ENCODE peak calls at places on chromosomes 3 and 15, in five cellular contexts. I is left ventricle myocardium inferior, E is left lung, P is colonic mucosa, L is cardiac muscle cell. T is an unnamed sample. For H3K36me3, the result is how much of the 10 kb centered on the place peaks cover.

GRCh38 chr3:46863261-46863782 is at the start of gene MYL3:
- DNase-seq in I (peak), E (no peak), P (no peak), L (peak), T (no peak)

GRCh38 chr15:62591842-62592838 is 427.1 kb upstream of the C2CD4B start:
- DNase-seq in I (no peak), E (no peak), P (no peak), L (no peak), T (no peak)

GRCh38 chr3:51678685-51679084 is 7.6 kb downstream of the TEX264 start:
- DNase-seq in I (peak), E (no peak), P (no peak), L (no peak), T (no peak)

GRCh38 chr3:112984485-112984884 is 6.3 kb upstream of the GTPBP8 start:
- DNase-seq in I (no peak), E (no peak), P (no peak), L (peak), T (no peak)

GRCh38 chr3:48634661-48635221 is 520 bp downstream of the SLC26A6 start:
- DNase-seq in I (peak), E (peak), P (peak), L (peak), T (peak)

GRCh38 chr3:137582484-137582883 is 181.6 kb upstream of the SOX14 start:
- DNase-seq in I (no peak), E (no peak), P (no peak), L (no peak), T (no peak)

GRCh38 chr3:10119376-10119775 is 3.9 kb downstream of the BRK1 start:
- DNase-seq in I (no peak), E (no peak), P (no peak), L (no peak), T (no peak)

GRCh38 chr15:79849789-79850188 is 47.0 kb downstream of the MTHFS start:
- DNase-seq in I (no peak), E (no peak), P (peak), L (peak), T (no peak)

GRCh38 chr3:1037631-1038030 is 55.2 kb upstream of the CNTN6 start:
- DNase-seq in I (no peak), E (no peak), P (no peak), L (no peak), T (no peak)

GRCh38 chr3:14509796-14510100 is 30.4 kb downstream of the GRIP2 start:
- DNase-seq in I (no peak), E (no peak), P (no peak), L (no peak), T (no peak)

GRCh38 chr15:100192092-100192695 is 149.6 kb downstream of the ADAMTS17 start:
- DNase-seq in I (no peak), E (no peak), P (no peak), L (no peak), T (no peak)

GRCh38 chr3:53708001-53708621 is 138.1 kb downstream of the CHDH start:
- DNase-seq in I (no peak), E (peak), P (no peak), L (peak), T (no peak)

GRCh38 chr3:48301814-48302194 is 31.7 kb downstream of the SPINK8 start:
- DNase-seq in I (no peak), E (peak), P (peak), L (no peak), T (peak)

GRCh38 chr3:114333180-114333922 is 39.5 kb downstream of the TIGIT start:
- DNase-seq in I (no peak), E (no peak), P (no peak), L (no peak), T (no peak)

GRCh38 chr3:127038476-127038875 is 55.6 kb downstream of the PLXNA1 start:
- DNase-seq in I (no peak), E (peak), P (no peak), L (no peak), T (no peak)

GRCh38 chr15:88324241-88325065 is 67.9 kb upstream of the NTRK3 start:
- DNase-seq in I (no peak), E (no peak), P (no peak), L (no peak), T (no peak)

GRCh38 chr3:117868766-117869165 is 1159.2 kb downstream of the TUSC7 start:
- DNase-seq in I (no peak), E (no peak), P (no peak), L (no peak), T (no peak)

GRCh38 chr15:74253276-74253921 is 17.3 kb downstream of the CCDC33 start:
- DNase-seq in I (no peak), E (no peak), P (no peak), L (no peak), T (no peak)

GRCh38 chr3:105806361-105806760 is 62.5 kb downstream of the CBLB start:
- DNase-seq in I (no peak), E (no peak), P (no peak), L (no peak), T (no peak)

GRCh38 chr15:54820811-54821210 is 375.9 kb downstream of the RSL24D1 start:
- DNase-seq in I (no peak), E (no peak), P (no peak), L (no peak), T (no peak)

GRCh38 chr3:188403404-188403803 is 249.4 kb downstream of the LPP start:
- DNase-seq in I (no peak), E (no peak), P (no peak), L (no peak), T (no peak)

GRCh38 chr3:14570089-14570488 is 29.9 kb upstream of the GRIP2 start:
- DNase-seq in I (no peak), E (no peak), P (no peak), L (no peak), T (no peak)

GRCh38 chr3:159848348-159849118 is 140.1 kb upstream of the IL12A start:
- DNase-seq in I (peak), E (no peak), P (no peak), L (no peak), T (no peak)

GRCh38 chr3:12135029-12135634 is 23.6 kb downstream of the TIMP4 start:
- DNase-seq in I (peak), E (peak), P (peak), L (peak), T (peak)

GRCh38 chr3:161415506-161416231 is 44.4 kb upstream of the SPTSSB start:
- DNase-seq in I (no peak), E (no peak), P (no peak), L (no peak), T (peak)

GRCh38 chr3:161419555-161420333 is 48.4 kb upstream of the SPTSSB start:
- DNase-seq in I (no peak), E (no peak), P (no peak), L (no peak), T (no peak)

GRCh38 chr3:161423911-161424522 is 52.7 kb upstream of the SPTSSB start:
- DNase-seq in I (no peak), E (no peak), P (no peak), L (peak), T (no peak)

GRCh38 chr3:161422171-161422693 is 50.9 kb upstream of the SPTSSB start:
- DNase-seq in I (no peak), E (no peak), P (no peak), L (no peak), T (no peak)

DNA sequence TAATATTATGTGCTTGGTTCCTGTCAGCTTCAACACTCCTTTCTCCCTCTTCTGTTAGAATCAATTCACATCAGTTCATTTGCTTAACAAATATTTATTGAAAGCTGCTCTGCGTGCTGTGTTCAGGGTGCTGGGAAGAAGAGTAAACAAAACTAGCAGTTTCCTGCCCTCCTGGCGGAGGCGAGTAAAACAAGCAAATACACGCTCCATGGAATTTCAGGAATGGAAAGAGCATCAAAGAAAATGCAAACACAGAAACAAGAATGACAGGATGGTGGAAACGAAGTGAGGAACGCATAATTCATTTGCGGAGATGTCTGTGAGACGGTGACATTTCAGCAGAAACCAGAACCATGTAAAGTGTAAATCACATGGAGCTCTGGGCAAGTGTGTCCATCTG is 49.4 kb upstream of the SPTSSB start:
- DNase-seq in I (no peak), E (no peak), P (no peak), L (no peak), T (no peak)
- TF ChIP-seq CTCF in I (no peak), E (no peak), P (no peak), L (no peak), T (peak)

GRCh38 chr15:45378913-45379262 is 544 bp upstream of the GATM start:
- DNase-seq in I (no peak), E (no peak), P (no peak), L (peak), T (peak)
- H3K4me3 ChIP-seq in I (peak), E (no peak), P (peak), L (peak), T (peak)

GRCh38 chr3:169780738-169781137 is 7.5 kb downstream of the MYNN start:
- DNase-seq in I (no peak), E (no peak), P (no peak), L (no peak), T (no peak)

GRCh38 chr3:169781209-169781855 is 8.1 kb downstream of the MYNN start:
- DNase-seq in I (no peak), E (no peak), P (no peak), L (no peak), T (no peak)

GRCh38 chr3:169772951-169773816 is at the start of gene MYNN:
- DNase-seq in I (peak), E (peak), P (peak), L (peak), T (peak)

GRCh38 chr3:169774186-169774585 is 990 bp downstream of the MYNN start:
- DNase-seq in I (no peak), E (no peak), P (no peak), L (no peak), T (no peak)

DNA sequence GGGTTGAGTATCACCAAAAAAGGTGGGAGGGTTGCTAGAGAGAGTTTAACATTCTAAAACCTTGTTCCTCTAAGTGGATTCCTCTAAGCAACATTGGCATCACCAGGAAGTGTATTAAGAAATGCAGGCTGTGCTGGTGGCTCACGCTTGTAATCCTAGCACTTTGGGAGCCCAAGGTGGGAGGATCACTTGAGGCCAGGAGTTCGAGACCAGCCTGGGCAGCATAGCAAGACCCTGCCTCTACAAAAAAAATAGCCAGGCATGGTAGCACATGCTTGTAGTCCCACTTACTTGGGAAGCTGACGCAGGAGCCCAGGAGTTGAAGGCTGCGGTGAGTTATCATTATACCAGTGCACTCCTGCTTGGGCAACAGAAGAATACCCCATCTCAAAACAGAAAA is 4.6 kb downstream of the MYNN start:
- DNase-seq in I (no peak), E (no peak), P (no peak), L (no peak), T (no peak)
- H3K36me3 ChIP-seq in I (half or more), E (half or more), P (under half), L (half or more), T (under half)

GRCh38 chr3:135248217-135248616 is 453.2 kb downstream of the EPHB1 start:
- DNase-seq in I (no peak), E (no peak), P (no peak), L (no peak), T (no peak)

GRCh38 chr3:135240426-135240825 is 445.4 kb downstream of the EPHB1 start:
- DNase-seq in I (no peak), E (no peak), P (no peak), L (peak), T (no peak)

GRCh38 chr3:135242285-135242684 is 447.2 kb downstream of the EPHB1 start:
- DNase-seq in I (no peak), E (no peak), P (no peak), L (no peak), T (no peak)

GRCh38 chr3:135249186-135249585 is 454.1 kb downstream of the EPHB1 start:
- DNase-seq in I (no peak), E (no peak), P (no peak), L (no peak), T (no peak)

DNA sequence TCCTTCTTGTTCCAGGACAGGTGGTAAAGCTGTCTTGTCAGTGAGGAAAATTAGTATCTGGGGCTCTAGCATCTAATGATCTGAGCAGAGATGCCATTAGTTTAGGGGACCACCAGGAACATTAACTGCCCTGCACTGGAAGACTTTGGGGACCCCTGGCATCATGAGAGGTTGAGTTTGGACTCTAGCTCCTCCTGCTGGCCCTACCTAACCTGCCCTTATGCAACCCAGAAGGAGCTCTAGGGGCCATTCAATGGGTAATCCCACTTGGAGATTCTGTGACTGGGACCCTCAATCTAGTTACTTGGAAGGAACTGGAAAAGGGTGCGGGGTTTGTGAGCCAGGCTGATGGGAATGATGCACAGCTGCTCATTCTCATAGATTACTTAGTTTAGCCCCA is 451.0 kb downstream of the EPHB1 start:
- DNase-seq in I (no peak), E (no peak), P (no peak), L (no peak), T (no peak)
- TF ChIP-seq CTCF in I (peak), E (no peak), P (no peak), L (no peak), T (no peak)

GRCh38 chr3:186362988-186363387 is 954 bp upstream of the DGKG start:
- DNase-seq in I (no peak), E (no peak), P (no peak), L (no peak), T (no peak)

GRCh38 chr3:186361246-186361611 is 805 bp downstream of the DGKG start:
- DNase-seq in I (no peak), E (no peak), P (no peak), L (no peak), T (no peak)

GRCh38 chr3:186360779-186361178 is 1.3 kb downstream of the DGKG start:
- DNase-seq in I (peak), E (no peak), P (no peak), L (peak), T (no peak)

GRCh38 chr3:186361612-186362408 is at the start of gene DGKG:
- DNase-seq in I (peak), E (peak), P (peak), L (peak), T (peak)

GRCh38 chr3:186362409-186362757 is 349 bp upstream of the DGKG start:
- DNase-seq in I (no peak), E (no peak), P (no peak), L (no peak), T (no peak)
- H3K4me3 ChIP-seq in I (peak), E (peak), P (peak), L (peak), T (peak)

DNA sequence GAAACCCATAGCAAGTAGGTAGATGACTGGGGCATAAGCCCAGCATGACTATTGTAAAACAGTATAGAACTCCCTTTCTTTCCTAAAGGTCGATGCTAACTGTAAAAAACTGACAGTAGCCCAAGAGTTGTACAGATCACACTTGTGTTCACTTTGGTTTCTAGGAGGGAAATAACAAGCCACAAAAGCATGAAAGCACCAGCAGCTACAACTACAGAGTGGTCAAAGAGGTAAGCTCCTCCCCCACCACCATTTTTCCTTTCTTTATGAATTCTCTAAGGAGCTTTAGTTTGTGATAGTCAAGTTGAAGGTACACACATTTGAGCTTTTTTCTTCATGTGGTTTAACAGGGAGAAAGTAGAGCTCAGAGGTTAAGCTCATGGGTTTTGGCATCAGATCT is 191.0 kb downstream of the ITPR1 start:
- DNase-seq in I (no peak), E (no peak), P (no peak), L (no peak), T (no peak)
- H3K36me3 ChIP-seq in I (half or more), E (under half), P (under half), L (under half), T (under half)